ENCODE peak calls at places on chromosomes 16 and 17, in seven cellular contexts. Q is AG08395, U is RWPE1, J is H54, H is NCI-H345, O is iPS DF 19.7, F is EL. R is an unnamed sample.

GRCh38 chr16:23248261-23249194 is 53.6 kb upstream of the SCNN1B start:
- DNase-seq in Q (no peak), U (no peak), J (no peak), H (no peak), O (no peak), F (peak), R (no peak)

GRCh38 chr17:80605326-80606066 is 60.9 kb downstream of the RPTOR start:
- DNase-seq in Q (peak), U (peak), J (peak), H (no peak), O (no peak), F (no peak), R (no peak)

GRCh38 chr16:69680358-69680757 is 46.0 kb downstream of the NQO1 start:
- DNase-seq in Q (no peak), U (no peak), J (no peak), H (no peak), O (no peak), F (no peak), R (no peak)

GRCh38 chr16:66263973-66264310 is 102.5 kb upstream of the CDH5 start:
- DNase-seq in Q (no peak), U (no peak), J (no peak), H (no peak), O (no peak), F (no peak), R (no peak)

GRCh38 chr16:68227850-68228553 is 7.9 kb downstream of the ESRP2 start:
- DNase-seq in Q (no peak), U (no peak), J (no peak), H (no peak), O (no peak), F (no peak), R (no peak)

GRCh38 chr17:29577009-29577777 is 8.7 kb downstream of the TP53I13 start:
- DNase-seq in Q (no peak), U (no peak), J (no peak), H (no peak), O (no peak), F (no peak), R (no peak)

GRCh38 chr17:59870482-59870881 is 22.3 kb downstream of the TUBD1 start:
- DNase-seq in Q (no peak), U (no peak), J (no peak), H (no peak), O (no peak), F (no peak), R (no peak)

GRCh38 chr17:16878084-16878483 is 93.8 kb downstream of the TNFRSF13B start:
- DNase-seq in Q (no peak), U (no peak), J (no peak), H (no peak), O (no peak), F (no peak), R (no peak)

GRCh38 chr17:79844869-79845600 is 5.8 kb upstream of the CBX4 start:
- DNase-seq in Q (peak), U (no peak), J (peak), H (peak), O (no peak), F (peak), R (no peak)

GRCh38 chr17:50101346-50102163 is 6.4 kb downstream of the PDK2 start:
- DNase-seq in Q (peak), U (no peak), J (no peak), H (no peak), O (no peak), F (no peak), R (no peak)

GRCh38 chr16:83530293-83530692 is 277.5 kb upstream of the HSBP1 start:
- DNase-seq in Q (peak), U (no peak), J (no peak), H (no peak), O (no peak), F (peak), R (no peak)

GRCh38 chr16:46859719-46860152 is 24.4 kb upstream of the GPT2 start:
- DNase-seq in Q (peak), U (peak), J (peak), H (no peak), O (no peak), F (peak), R (no peak)

R was measured in iPS DF 6.9.